ENCODE peak calls at places on chromosome 16, in eight cellular contexts. One of them, this sample, is unnamed.

GRCh38 chr16:85306071-85306792 is 194.0 kb upstream of the CIBAR2 start:
- DNase-seq in RWPE2: peak
- DNase-seq in endodermal cell: peak
- DNase-seq in body of pancreas: peak
- DNase-seq in Calu3: peak
- DNase-seq in AG04450: peak
- DNase-seq in neural progenitor cell: peak
- DNase-seq in foreskin fibroblast: peak
- DNase-seq in this sample: peak

GRCh38 chr16:29784901-29785500 is 5.5 kb upstream of the KIF22 start:
- DNase-seq in RWPE2: no peak
- DNase-seq in endodermal cell: peak
- DNase-seq in body of pancreas: peak
- DNase-seq in Calu3: peak
- DNase-seq in AG04450: no peak
- DNase-seq in neural progenitor cell: peak
- DNase-seq in foreskin fibroblast: peak
- DNase-seq in this sample: no peak

GRCh38 chr16:16830973-16831372 is 452.0 kb downstream of the NPIPA7 start:
- DNase-seq in RWPE2: no peak
- DNase-seq in endodermal cell: no peak
- DNase-seq in body of pancreas: no peak
- DNase-seq in Calu3: no peak
- DNase-seq in AG04450: no peak
- DNase-seq in neural progenitor cell: no peak
- DNase-seq in foreskin fibroblast: no peak
- DNase-seq in this sample: no peak

GRCh38 chr16:53893731-53894435 is 189.9 kb downstream of the FTO start:
- DNase-seq in RWPE2: no peak
- DNase-seq in endodermal cell: no peak
- DNase-seq in body of pancreas: no peak
- DNase-seq in Calu3: peak
- DNase-seq in AG04450: peak
- DNase-seq in neural progenitor cell: no peak
- DNase-seq in foreskin fibroblast: peak
- DNase-seq in this sample: peak

GRCh38 chr16:2713985-2714774 is 5.8 kb downstream of the PRSS27 start:
- DNase-seq in RWPE2: peak
- DNase-seq in endodermal cell: no peak
- DNase-seq in body of pancreas: no peak
- DNase-seq in Calu3: no peak
- DNase-seq in AG04450: no peak
- DNase-seq in neural progenitor cell: no peak
- DNase-seq in foreskin fibroblast: no peak
- DNase-seq in this sample: no peak

GRCh38 chr16:4505356-4506153 is 29.4 kb downstream of the HMOX2 start:
- DNase-seq in RWPE2: no peak
- DNase-seq in endodermal cell: no peak
- DNase-seq in body of pancreas: no peak
- DNase-seq in Calu3: no peak
- DNase-seq in AG04450: no peak
- DNase-seq in neural progenitor cell: no peak
- DNase-seq in foreskin fibroblast: no peak
- DNase-seq in this sample: no peak

GRCh38 chr16:85861095-85861825 is 37.7 kb upstream of the IRF8 start:
- DNase-seq in RWPE2: no peak
- DNase-seq in endodermal cell: peak
- DNase-seq in body of pancreas: no peak
- DNase-seq in Calu3: no peak
- DNase-seq in AG04450: no peak
- DNase-seq in neural progenitor cell: no peak
- DNase-seq in foreskin fibroblast: no peak
- DNase-seq in this sample: no peak

GRCh38 chr16:265711-266110 is 10.0 kb downstream of the RGS11 start:
- DNase-seq in RWPE2: peak
- DNase-seq in endodermal cell: peak
- DNase-seq in body of pancreas: peak
- DNase-seq in Calu3: no peak
- DNase-seq in AG04450: no peak
- DNase-seq in neural progenitor cell: no peak
- DNase-seq in foreskin fibroblast: peak
- DNase-seq in this sample: no peak

GRCh38 chr16:88534731-88535141 is 35.5 kb upstream of the ZC3H18 start:
- DNase-seq in RWPE2: no peak
- DNase-seq in endodermal cell: peak
- DNase-seq in body of pancreas: no peak
- DNase-seq in Calu3: no peak
- DNase-seq in AG04450: no peak
- DNase-seq in neural progenitor cell: peak
- DNase-seq in foreskin fibroblast: peak
- DNase-seq in this sample: no peak

GRCh38 chr16:48215738-48216137 is 28.4 kb upstream of the LONP2 start:
- DNase-seq in RWPE2: no peak
- DNase-seq in endodermal cell: no peak
- DNase-seq in body of pancreas: no peak
- DNase-seq in Calu3: peak
- DNase-seq in AG04450: no peak
- DNase-seq in neural progenitor cell: no peak
- DNase-seq in foreskin fibroblast: no peak
- DNase-seq in this sample: no peak

GRCh38 chr16:22126037-22126558 is 33.8 kb downstream of the VWA3A start:
- DNase-seq in RWPE2: no peak
- DNase-seq in endodermal cell: no peak
- DNase-seq in body of pancreas: no peak
- DNase-seq in Calu3: no peak
- DNase-seq in AG04450: no peak
- DNase-seq in neural progenitor cell: no peak
- DNase-seq in foreskin fibroblast: no peak
- DNase-seq in this sample: no peak

GRCh38 chr16:14300631-14301149 is 229.6 kb downstream of the MRTFB start:
- DNase-seq in RWPE2: no peak
- DNase-seq in endodermal cell: peak
- DNase-seq in body of pancreas: peak
- DNase-seq in Calu3: peak
- DNase-seq in AG04450: no peak
- DNase-seq in neural progenitor cell: peak
- DNase-seq in foreskin fibroblast: peak
- DNase-seq in this sample: peak

GRCh38 chr16:28237754-28238357 is 26.1 kb upstream of the XPO6 start:
- DNase-seq in RWPE2: no peak
- DNase-seq in endodermal cell: no peak
- DNase-seq in body of pancreas: no peak
- DNase-seq in Calu3: no peak
- DNase-seq in AG04450: no peak
- DNase-seq in neural progenitor cell: no peak
- DNase-seq in foreskin fibroblast: no peak
- DNase-seq in this sample: no peak

GRCh38 chr16:57601801-57602478 is 26.5 kb upstream of the ADGRG1 start:
- DNase-seq in RWPE2: no peak
- DNase-seq in endodermal cell: peak
- DNase-seq in body of pancreas: no peak
- DNase-seq in Calu3: no peak
- DNase-seq in AG04450: no peak
- DNase-seq in neural progenitor cell: no peak
- DNase-seq in foreskin fibroblast: no peak
- DNase-seq in this sample: no peak

GRCh38 chr16:85490971-85491771 is 122.0 kb upstream of the GSE1 start:
- DNase-seq in RWPE2: no peak
- DNase-seq in endodermal cell: peak
- DNase-seq in body of pancreas: peak
- DNase-seq in Calu3: peak
- DNase-seq in AG04450: no peak
- DNase-seq in neural progenitor cell: peak
- DNase-seq in foreskin fibroblast: no peak
- DNase-seq in this sample: no peak

GRCh38 chr16:85003076-85003475 is 8.3 kb downstream of the ZDHHC7 start:
- DNase-seq in RWPE2: no peak
- DNase-seq in endodermal cell: no peak
- DNase-seq in body of pancreas: no peak
- DNase-seq in Calu3: no peak
- DNase-seq in AG04450: no peak
- DNase-seq in neural progenitor cell: no peak
- DNase-seq in foreskin fibroblast: no peak
- DNase-seq in this sample: no peak

GRCh38 chr16:73732681-73733080 is 563.9 kb upstream of the PSMD7 start:
- DNase-seq in RWPE2: no peak
- DNase-seq in endodermal cell: no peak
- DNase-seq in body of pancreas: no peak
- DNase-seq in Calu3: no peak
- DNase-seq in AG04450: no peak
- DNase-seq in neural progenitor cell: no peak
- DNase-seq in foreskin fibroblast: no peak
- DNase-seq in this sample: no peak

GRCh38 chr16:17989255-17989654 is 347.3 kb downstream of the NPIPA8 start:
- DNase-seq in RWPE2: no peak
- DNase-seq in endodermal cell: no peak
- DNase-seq in body of pancreas: no peak
- DNase-seq in Calu3: no peak
- DNase-seq in AG04450: no peak
- DNase-seq in neural progenitor cell: no peak
- DNase-seq in foreskin fibroblast: no peak
- DNase-seq in this sample: no peak

DNA sequence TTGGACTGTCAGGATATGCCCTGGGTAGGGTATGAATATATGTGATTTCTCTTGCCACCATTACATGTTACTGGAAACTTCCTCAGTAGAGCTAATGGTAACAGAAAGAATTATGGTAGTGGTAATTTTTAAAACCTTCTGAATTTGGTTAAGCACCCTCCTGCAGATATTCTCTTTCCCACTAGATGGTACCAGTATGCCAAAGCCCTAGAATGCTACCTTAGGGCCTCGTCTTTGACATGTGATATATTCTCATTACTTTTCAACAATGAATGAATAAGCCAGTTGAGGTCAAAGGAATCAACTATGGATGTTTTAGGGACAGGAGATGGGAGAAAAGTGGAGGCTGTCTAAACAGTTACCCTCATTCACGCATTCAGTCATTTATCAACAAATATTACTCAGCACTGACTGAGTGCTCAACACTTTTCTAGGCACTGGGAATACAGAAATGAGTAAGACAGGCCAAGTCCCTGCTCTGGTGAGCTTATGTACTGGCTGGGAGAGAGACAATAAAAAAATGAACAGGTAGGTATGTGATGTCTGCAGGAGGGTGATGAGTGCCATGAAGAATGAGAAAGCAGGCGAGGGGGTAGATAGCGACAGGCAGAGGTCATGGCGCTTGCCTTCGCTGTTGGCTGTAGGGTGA is 14.7 kb downstream of the CDH13 start:
- DNase-seq in RWPE2: no peak
- DNase-seq in endodermal cell: no peak
- DNase-seq in body of pancreas: no peak
- DNase-seq in Calu3: no peak
- DNase-seq in AG04450: no peak
- DNase-seq in neural progenitor cell: no peak
- DNase-seq in foreskin fibroblast: peak
- DNase-seq in this sample: no peak
- TF ChIP-seq CTCF in RWPE2: peak
- TF ChIP-seq CTCF in endodermal cell: peak
- TF ChIP-seq CTCF in body of pancreas: no peak
- TF ChIP-seq CTCF in Calu3: no peak
- TF ChIP-seq CTCF in AG04450: peak
- TF ChIP-seq CTCF in neural progenitor cell: peak
- TF ChIP-seq CTCF in foreskin fibroblast: peak
- TF ChIP-seq CTCF in this sample: peak

GRCh38 chr16:89574681-89575246 is 794 bp upstream of the CPNE7 start:
- DNase-seq in RWPE2: peak
- DNase-seq in endodermal cell: peak
- DNase-seq in body of pancreas: peak
- DNase-seq in Calu3: peak
- DNase-seq in AG04450: no peak
- DNase-seq in neural progenitor cell: peak
- DNase-seq in foreskin fibroblast: peak
- DNase-seq in this sample: no peak
- TF ChIP-seq CTCF in RWPE2: peak
- TF ChIP-seq CTCF in endodermal cell: peak
- TF ChIP-seq CTCF in body of pancreas: peak
- TF ChIP-seq CTCF in Calu3: peak
- TF ChIP-seq CTCF in AG04450: peak
- TF ChIP-seq CTCF in neural progenitor cell: peak
- TF ChIP-seq CTCF in foreskin fibroblast: peak
- TF ChIP-seq CTCF in this sample: peak

GRCh38 chr16:52549011-52549692 is 2.2 kb upstream of the TOX3 start:
- DNase-seq in RWPE2: no peak
- DNase-seq in endodermal cell: peak
- DNase-seq in body of pancreas: no peak
- DNase-seq in Calu3: no peak
- DNase-seq in AG04450: no peak
- DNase-seq in neural progenitor cell: peak
- DNase-seq in foreskin fibroblast: peak
- DNase-seq in this sample: no peak
- TF ChIP-seq CTCF in RWPE2: no peak
- TF ChIP-seq CTCF in endodermal cell: peak
- TF ChIP-seq CTCF in body of pancreas: no peak
- TF ChIP-seq CTCF in Calu3: no peak
- TF ChIP-seq CTCF in AG04450: peak
- TF ChIP-seq CTCF in neural progenitor cell: peak
- TF ChIP-seq CTCF in foreskin fibroblast: no peak
- TF ChIP-seq CTCF in this sample: no peak

GRCh38 chr16:50491516-50491915 is 56.7 kb upstream of the NKD1 start:
- DNase-seq in RWPE2: no peak
- DNase-seq in endodermal cell: peak
- DNase-seq in body of pancreas: no peak
- DNase-seq in Calu3: no peak
- DNase-seq in AG04450: no peak
- DNase-seq in neural progenitor cell: no peak
- DNase-seq in foreskin fibroblast: no peak
- DNase-seq in this sample: no peak

GRCh38 chr16:50489187-50489586 is 59.0 kb upstream of the NKD1 start:
- DNase-seq in RWPE2: no peak
- DNase-seq in endodermal cell: peak
- DNase-seq in body of pancreas: no peak
- DNase-seq in Calu3: no peak
- DNase-seq in AG04450: no peak
- DNase-seq in neural progenitor cell: no peak
- DNase-seq in foreskin fibroblast: no peak
- DNase-seq in this sample: no peak

GRCh38 chr16:50487528-50487927 is 60.7 kb upstream of the NKD1 start:
- DNase-seq in RWPE2: no peak
- DNase-seq in endodermal cell: no peak
- DNase-seq in body of pancreas: no peak
- DNase-seq in Calu3: no peak
- DNase-seq in AG04450: no peak
- DNase-seq in neural progenitor cell: no peak
- DNase-seq in foreskin fibroblast: no peak
- DNase-seq in this sample: no peak

GRCh38 chr16:50494501-50495491 is 53.4 kb upstream of the NKD1 start:
- DNase-seq in RWPE2: no peak
- DNase-seq in endodermal cell: no peak
- DNase-seq in body of pancreas: no peak
- DNase-seq in Calu3: no peak
- DNase-seq in AG04450: no peak
- DNase-seq in neural progenitor cell: no peak
- DNase-seq in foreskin fibroblast: no peak
- DNase-seq in this sample: no peak

DNA sequence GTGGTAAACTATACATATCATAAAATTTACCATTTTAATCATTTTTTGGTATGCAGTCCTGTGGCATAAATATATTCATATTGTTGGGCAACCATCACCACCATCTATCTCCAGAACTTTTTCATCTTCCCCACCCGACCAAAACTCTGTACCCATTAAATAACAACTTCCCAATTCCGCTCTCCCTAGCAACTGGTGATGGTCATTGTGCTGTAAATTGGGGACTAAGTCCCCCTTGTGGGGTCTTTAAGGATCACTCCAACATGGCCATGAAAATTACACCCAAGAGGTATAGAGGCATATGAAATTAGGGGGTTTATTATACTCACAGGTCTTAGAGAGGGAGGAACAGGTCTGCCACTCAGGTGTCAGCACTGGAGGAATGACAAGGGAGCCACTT is 57.4 kb upstream of the NKD1 start:
- DNase-seq in RWPE2: no peak
- DNase-seq in endodermal cell: peak
- DNase-seq in body of pancreas: no peak
- DNase-seq in Calu3: no peak
- DNase-seq in AG04450: no peak
- DNase-seq in neural progenitor cell: no peak
- DNase-seq in foreskin fibroblast: no peak
- DNase-seq in this sample: no peak
- TF ChIP-seq CTCF in RWPE2: no peak
- TF ChIP-seq CTCF in endodermal cell: peak
- TF ChIP-seq CTCF in body of pancreas: no peak
- TF ChIP-seq CTCF in Calu3: no peak
- TF ChIP-seq CTCF in AG04450: no peak
- TF ChIP-seq CTCF in neural progenitor cell: no peak
- TF ChIP-seq CTCF in foreskin fibroblast: no peak
- TF ChIP-seq CTCF in this sample: no peak

This sample was measured in HFF-Myc.